ENCODE peak calls at places on chromosomes 6 and 20, in eight cellular contexts. K is heart right ventricle, B is tibial artery, O is adrenal gland, C is left ventricle myocardium inferior, L is sigmoid colon, D is psoas muscle, W is Panc1. P is an unnamed sample.
A peak's percentile ranks its signal among the peaks of the same experiment; 100 is the strongest.

GRCh38 chr20:59813948-59814834 is 119.2 kb downstream of the SYCP2 start:
- DNase-seq in D (no peak), K (no peak), L (no peak), B (peak; percentile 50), O (no peak), C (no peak), W (no peak), P (no peak)

GRCh38 chr6:37492236-37493046 is 7.3 kb downstream of the CCDC167 start:
- DNase-seq in W (no peak), K (no peak), B (peak; percentile 4), O (no peak), L (no peak), C (no peak), D (no peak), P (no peak)

GRCh38 chr6:167759206-167759605 is 67.5 kb upstream of the AFDN start:
- DNase-seq in K (no peak), C (no peak), L (peak; percentile 58), D (no peak), O (no peak), B (peak; percentile 53), W (no peak), P (peak; percentile 30)

GRCh38 chr6:8155259-8156012 is 53.1 kb upstream of the EEF1E1 start:
- DNase-seq in D (no peak), L (no peak), W (no peak), B (no peak), O (no peak), K (no peak), C (no peak), P (no peak)

GRCh38 chr6:25359191-25359861 is 80.2 kb downstream of the CARMIL1 start:
- DNase-seq in C (peak; percentile 37), O (peak; percentile 25), W (no peak), K (peak; percentile 20), L (peak; percentile 76), B (no peak), D (peak; percentile 61), P (no peak)

GRCh38 chr20:38658879-38659612 is 57.4 kb downstream of the ARHGAP40 start:
- DNase-seq in O (no peak), D (no peak), B (no peak), L (peak; percentile 40), C (no peak), W (no peak), K (no peak), P (no peak)

GRCh38 chr6:90194371-90194841 is 102.2 kb downstream of the BACH2 start:
- DNase-seq in B (no peak), O (peak; percentile 20), W (no peak), K (no peak), L (no peak), C (no peak), D (no peak), P (no peak)

GRCh38 chr20:25017257-25017803 is 24.8 kb upstream of the APMAP start:
- DNase-seq in B (peak; percentile 63), D (no peak), K (no peak), C (no peak), O (peak; percentile 8), L (peak; percentile 57), W (no peak), P (peak; percentile 91)

GRCh38 chr6:36418558-36418957 is 24.1 kb downstream of the PXT1 start:
- DNase-seq in C (no peak), K (no peak), B (no peak), O (no peak), L (no peak), W (no peak), D (no peak), P (no peak)

GRCh38 chr6:143616741-143617140 is 61.0 kb upstream of the PHACTR2 start:
- DNase-seq in B (no peak), O (no peak), L (no peak), K (no peak), W (no peak), C (no peak), D (no peak), P (no peak)

GRCh38 chr20:58139849-58140786 is 88.3 kb downstream of the ANKRD60 start:
- DNase-seq in O (no peak), D (no peak), C (no peak), W (no peak), K (no peak), L (peak; percentile 39), B (peak; percentile 43), P (peak; percentile 51)

GRCh38 chr6:87968435-87969278 is 79.0 kb upstream of the SPACA1 start:
- DNase-seq in B (no peak), W (no peak), K (no peak), D (no peak), O (no peak), L (no peak), C (no peak), P (peak; percentile 74)

GRCh38 chr6:159043236-159043635 is 1.6 kb downstream of the TAGAP start:
- DNase-seq in O (no peak), C (no peak), L (no peak), K (no peak), B (no peak), D (no peak), W (no peak), P (no peak)

GRCh38 chr20:51019598-51020592 is 3.0 kb downstream of the KCNG1 start:
- DNase-seq in O (no peak), L (no peak), C (no peak), W (no peak), K (no peak), D (no peak), B (no peak), P (no peak)

GRCh38 chr20:7195704-7196103 is 428.2 kb downstream of the BMP2 start:
- DNase-seq in D (no peak), L (no peak), C (no peak), K (no peak), W (peak; percentile 42), B (no peak), O (peak; percentile 15), P (no peak)

GRCh38 chr6:13288969-13289391 is 39.4 kb downstream of the TBC1D7 start:
- DNase-seq in L (no peak), D (no peak), B (peak; percentile 25), K (no peak), C (no peak), O (no peak), W (no peak), P (no peak)

GRCh38 chr20:22679197-22679596 is 94.8 kb upstream of the FOXA2 start:
- DNase-seq in W (no peak), C (no peak), B (no peak), D (no peak), L (no peak), O (no peak), K (no peak), P (no peak)

GRCh38 chr20:63206878-63207277 is 9.1 kb downstream of the YTHDF1 start:
- DNase-seq in B (no peak), C (no peak), L (no peak), K (no peak), O (peak; percentile 88), D (no peak), W (no peak), P (no peak)

GRCh38 chr20:63208346-63208924 is 7.5 kb downstream of the YTHDF1 start:
- DNase-seq in D (no peak), B (no peak), L (no peak), K (no peak), O (no peak), W (no peak), C (no peak), P (no peak)

GRCh38 chr20:63212792-63213191 is 3.1 kb downstream of the YTHDF1 start:
- DNase-seq in C (no peak), O (no peak), B (no peak), W (no peak), D (no peak), K (no peak), L (no peak), P (no peak)

GRCh38 chr20:63212393-63212730 is 3.6 kb downstream of the YTHDF1 start:
- DNase-seq in D (no peak), W (no peak), K (no peak), C (no peak), B (no peak), L (no peak), O (no peak), P (no peak)

GRCh38 chr20:63210011-63210605 is 5.8 kb downstream of the YTHDF1 start:
- DNase-seq in D (no peak), O (no peak), W (no peak), K (no peak), B (no peak), L (no peak), C (no peak), P (no peak)
- H3K4me1 ChIP-seq in D (peaks cover 62% of the 10 kb centered on the region), O (peaks cover 43% of the 10 kb centered on the region), W (peaks cover 21% of the 10 kb centered on the region), K (peaks cover 32% of the 10 kb centered on the region), B (no peaks in the 10 kb centered on the region), L (peaks cover 60% of the 10 kb centered on the region), C (peaks cover 72% of the 10 kb centered on the region), P (peaks cover 26% of the 10 kb centered on the region)

GRCh38 chr20:64096535-64096934 is 10.8 kb downstream of the NPBWR2 start:
- DNase-seq in C (no peak), O (no peak), D (no peak), W (no peak), L (no peak), B (no peak), K (no peak), P (no peak)
- H3K4me1 ChIP-seq in C (peaks cover under 1% of the 10 kb centered on the region), O (no peaks in the 10 kb centered on the region), D (no peaks in the 10 kb centered on the region), W (no peaks in the 10 kb centered on the region), L (no peaks in the 10 kb centered on the region), B (no peaks in the 10 kb centered on the region), K (no peaks in the 10 kb centered on the region), P (no peaks in the 10 kb centered on the region)

GRCh38 chr6:129606664-129607063 is 103.3 kb downstream of the ARHGAP18 start:
- DNase-seq in K (no peak), L (no peak), B (no peak), O (no peak), C (no peak), D (no peak), W (no peak), P (no peak)

GRCh38 chr6:129605095-129605494 is 104.9 kb downstream of the ARHGAP18 start:
- DNase-seq in B (no peak), D (no peak), O (no peak), K (no peak), W (no peak), L (no peak), C (no peak), P (no peak)

GRCh38 chr6:129604321-129604720 is 105.7 kb downstream of the ARHGAP18 start:
- DNase-seq in C (no peak), O (no peak), K (no peak), L (no peak), B (no peak), D (no peak), W (no peak), P (no peak)

GRCh38 chr6:129607581-129608186 is 102.3 kb downstream of the ARHGAP18 start:
- DNase-seq in B (no peak), W (no peak), K (no peak), O (no peak), D (no peak), L (no peak), C (no peak), P (no peak)

GRCh38 chr6:129605962-129606361 is 104.0 kb downstream of the ARHGAP18 start:
- DNase-seq in C (no peak), D (no peak), B (no peak), K (no peak), W (no peak), O (no peak), L (no peak), P (no peak)
- H3K4me1 ChIP-seq in C (peaks cover 4% of the 10 kb centered on the region), D (peaks cover 10% of the 10 kb centered on the region), B (no peaks in the 10 kb centered on the region), K (no peaks in the 10 kb centered on the region), W (no peaks in the 10 kb centered on the region), O (peaks cover 21% of the 10 kb centered on the region), L (no peaks in the 10 kb centered on the region), P (no peaks in the 10 kb centered on the region)

DNA sequence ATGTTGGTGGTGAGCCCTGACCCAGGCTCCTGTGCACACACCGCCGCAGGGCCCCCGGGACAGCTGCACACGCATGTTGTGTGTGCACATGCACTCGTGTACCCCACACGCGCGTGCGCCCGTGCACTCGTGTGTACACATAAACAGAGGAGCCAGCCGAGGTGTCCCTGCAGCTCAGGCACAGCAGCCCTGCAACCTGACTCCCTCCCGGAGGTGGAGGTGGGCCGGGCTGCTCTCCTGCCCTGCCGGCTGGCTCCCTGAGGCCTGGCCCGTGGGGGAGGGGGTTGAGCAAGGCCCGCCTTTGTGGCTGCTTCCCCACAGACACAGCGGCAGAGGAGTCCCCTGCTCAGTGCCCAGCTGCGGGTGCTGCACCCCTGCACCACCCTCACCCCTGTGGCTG is 661 bp downstream of the RBBP8NL start:
- DNase-seq in O (no peak), L (no peak), B (no peak), K (no peak), C (no peak), D (no peak), W (no peak), P (peak; percentile 75)
- H3K4me1 ChIP-seq in O (no peaks in the 10 kb centered on the region), L (no peaks in the 10 kb centered on the region), B (no peaks in the 10 kb centered on the region), K (no peaks in the 10 kb centered on the region), C (no peaks in the 10 kb centered on the region), D (no peaks in the 10 kb centered on the region), W (no peaks in the 10 kb centered on the region), P (no peaks in the 10 kb centered on the region)

P was measured in upper lobe of right lung.